ENCODE peak calls at places on chromosomes 4 and X, in nine cellular contexts. E, G, O, H, S, W, K, A and I are unnamed samples. For H3K4me1, the result is how much of the 10 kb centered on the place peaks cover.

GRCh38 chr4:172760512-172760911 is 408.1 kb upstream of the GALNT7 start:
- DNase-seq in S (no peak), H (no peak), E (no peak), W (no peak), O (no peak), G (no peak), K (no peak), A (no peak), I (no peak)

GRCh38 chrX:153903238-153903980 is 1.1 kb upstream of the AVPR2 start:
- DNase-seq in O (no peak), S (no peak), E (no peak), W (no peak), H (no peak), G (peak), A (no peak), K (no peak), I (no peak)

GRCh38 chr4:110840221-110840654 is 217.4 kb upstream of the PITX2 start:
- DNase-seq in A (peak), W (peak), G (no peak), H (no peak), S (no peak), O (no peak), K (no peak), E (no peak), I (no peak)

GRCh38 chr4:73434311-73434710 is 1.7 kb upstream of the AFP start:
- DNase-seq in A (peak), K (no peak), S (no peak), E (no peak), O (no peak), W (peak), G (no peak), H (no peak), I (no peak)

GRCh38 chr4:118884716-118885115 is 3.9 kb upstream of the SYNPO2 start:
- DNase-seq in S (no peak), O (no peak), A (no peak), K (no peak), W (no peak), G (no peak), E (no peak), H (no peak), I (no peak)

GRCh38 chr4:648579-649292 is 23.4 kb downstream of the PDE6B start:
- DNase-seq in H (no peak), E (no peak), S (no peak), O (no peak), K (no peak), A (no peak), W (no peak), G (no peak), I (no peak)

GRCh38 chr4:40413396-40413795 is 78.3 kb downstream of the CHRNA9 start:
- DNase-seq in E (no peak), S (no peak), O (no peak), W (no peak), H (no peak), G (no peak), A (no peak), K (no peak), I (no peak)

GRCh38 chr4:88033309-88033708 is 25.9 kb downstream of the PKD2 start:
- DNase-seq in O (peak), W (peak), A (peak), E (no peak), K (no peak), G (no peak), S (no peak), H (no peak), I (no peak)

GRCh38 chrX:16946971-16947562 is 609 bp downstream of the REPS2 start:
- DNase-seq in W (no peak), S (peak), A (no peak), G (no peak), K (peak), E (no peak), O (peak), H (peak), I (peak)

GRCh38 chr4:182531555-182532162 is 288.5 kb downstream of the TENM3 start:
- DNase-seq in W (peak), K (no peak), O (no peak), E (no peak), A (no peak), S (no peak), H (no peak), G (no peak), I (no peak)

GRCh38 chr4:104938624-104939023 is 208.1 kb upstream of the TET2 start:
- DNase-seq in E (no peak), K (no peak), W (no peak), O (no peak), S (no peak), H (no peak), A (no peak), G (no peak), I (no peak)

GRCh38 chr4:6873291-6873690 is 36.3 kb upstream of the TBC1D14 start:
- DNase-seq in O (no peak), W (peak), S (no peak), H (no peak), A (peak), K (no peak), E (no peak), G (no peak), I (no peak)

GRCh38 chrX:120090208-120090607 is 12.7 kb upstream of the RHOXF2B start:
- DNase-seq in W (no peak), E (no peak), S (no peak), K (no peak), O (no peak), G (peak), A (no peak), H (no peak), I (no peak)

GRCh38 chr4:8385106-8385505 is 55.4 kb downstream of the ACOX3 start:
- DNase-seq in G (no peak), K (no peak), W (no peak), O (no peak), E (no peak), H (no peak), S (no peak), A (no peak), I (no peak)

GRCh38 chr4:155407480-155407879 is 30.7 kb upstream of the MAP9 start:
- DNase-seq in O (no peak), S (no peak), G (no peak), A (no peak), H (no peak), W (peak), E (no peak), K (no peak), I (no peak)

GRCh38 chr4:155408796-155409195 is 32.0 kb upstream of the MAP9 start:
- DNase-seq in A (no peak), K (no peak), E (no peak), H (no peak), G (no peak), W (no peak), S (no peak), O (no peak), I (no peak)

GRCh38 chr4:155415662-155416061 is 38.9 kb upstream of the MAP9 start:
- DNase-seq in E (no peak), O (no peak), H (no peak), K (no peak), G (no peak), W (no peak), S (no peak), A (no peak), I (no peak)

GRCh38 chr4:155413451-155413850 is 36.7 kb upstream of the MAP9 start:
- DNase-seq in H (no peak), G (no peak), S (no peak), O (no peak), W (no peak), A (peak), E (no peak), K (no peak), I (no peak)

DNA sequence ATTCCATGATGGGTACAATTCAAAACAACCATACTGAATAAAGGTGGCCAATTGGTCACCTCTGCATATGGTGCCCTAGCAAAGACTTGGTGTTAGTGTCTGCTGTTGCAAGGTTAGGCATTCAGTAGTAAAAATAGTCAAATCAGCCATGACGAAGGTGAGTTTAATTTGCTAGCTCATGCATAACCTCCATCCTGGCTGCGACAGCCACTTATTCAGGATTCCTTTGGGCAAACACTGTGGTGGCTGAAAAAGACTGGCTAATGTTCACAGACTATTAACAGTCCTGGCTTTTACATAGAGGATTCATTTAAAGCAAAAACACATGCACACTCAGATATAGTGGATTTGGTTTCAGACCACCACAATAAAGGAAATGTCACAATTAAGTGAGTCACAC is 34.8 kb upstream of the MAP9 start:
- DNase-seq in K (no peak), W (no peak), E (no peak), O (no peak), S (no peak), H (no peak), A (no peak), G (no peak), I (no peak)
- TF ChIP-seq CTCF in K (no peak), W (no peak), E (no peak), O (no peak), S (no peak), H (no peak), A (no peak), G (no peak), I (no peak)

GRCh38 chr4:99811850-99812249 is 4.8 kb upstream of the DAPP1 start:
- DNase-seq in W (peak), H (no peak), O (no peak), S (no peak), E (no peak), G (no peak), K (no peak), A (peak), I (no peak)

GRCh38 chr4:99808260-99808857 is 8.3 kb upstream of the DAPP1 start:
- DNase-seq in W (peak), H (peak), G (peak), A (peak), O (peak), E (peak), S (no peak), K (no peak), I (peak)

GRCh38 chr4:99809326-99809725 is 7.3 kb upstream of the DAPP1 start:
- DNase-seq in H (no peak), E (no peak), O (no peak), G (no peak), A (no peak), K (no peak), S (no peak), W (no peak), I (no peak)

GRCh38 chr4:99811117-99811516 is 5.5 kb upstream of the DAPP1 start:
- DNase-seq in H (no peak), W (no peak), K (no peak), O (no peak), E (no peak), S (no peak), A (no peak), G (no peak), I (no peak)

GRCh38 chr4:99810536-99810935 is 6.1 kb upstream of the DAPP1 start:
- DNase-seq in O (no peak), G (no peak), H (no peak), S (no peak), W (no peak), E (no peak), K (no peak), A (no peak), I (no peak)
- H3K4me1 ChIP-seq in O (under half), G (under half), H (under half), S (under half), W (under half), E (under half), K (under half), A (under half), I (under half)

GRCh38 chrX:38717871-38718270 is 83.4 kb upstream of the MID1IP1 start:
- DNase-seq in H (no peak), A (peak), W (peak), E (no peak), O (no peak), S (no peak), G (peak), K (no peak), I (no peak)
- TF ChIP-seq CTCF in H (peak), A (peak), W (peak), E (peak), O (peak), S (peak), G (peak), K (no peak), I (peak)

GRCh38 chrX:133353233-133353632 is 62.1 kb downstream of the GPC4 start:
- DNase-seq in H (no peak), S (no peak), G (no peak), O (no peak), A (no peak), E (no peak), K (no peak), W (no peak), I (no peak)

DNA sequence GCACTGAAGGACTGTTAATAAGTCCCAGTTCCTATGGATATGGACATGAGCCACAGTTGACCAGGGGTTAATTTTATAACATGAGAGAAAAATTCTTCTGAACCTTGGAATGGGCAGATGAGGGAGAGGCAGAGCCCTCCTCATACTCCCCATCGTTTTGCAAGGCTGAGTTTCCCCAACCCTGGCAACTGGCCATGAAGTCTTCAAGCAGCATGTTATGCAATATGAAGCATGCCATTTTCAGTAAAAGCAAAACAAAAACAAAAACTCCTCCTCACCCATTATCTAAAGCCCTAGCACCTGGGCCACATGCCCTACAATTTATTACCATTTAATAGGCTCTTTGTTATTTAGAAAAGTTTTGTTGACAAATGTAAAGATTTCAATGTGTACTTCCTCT is 64.5 kb downstream of the GPC4 start:
- DNase-seq in G (no peak), S (peak), A (peak), K (peak), H (peak), E (peak), O (peak), W (peak), I (no peak)
- H3K4me1 ChIP-seq in G (under half), S (under half), A (under half), K (under half), H (under half), E (under half), O (under half), W (under half), I (under half)

DNA sequence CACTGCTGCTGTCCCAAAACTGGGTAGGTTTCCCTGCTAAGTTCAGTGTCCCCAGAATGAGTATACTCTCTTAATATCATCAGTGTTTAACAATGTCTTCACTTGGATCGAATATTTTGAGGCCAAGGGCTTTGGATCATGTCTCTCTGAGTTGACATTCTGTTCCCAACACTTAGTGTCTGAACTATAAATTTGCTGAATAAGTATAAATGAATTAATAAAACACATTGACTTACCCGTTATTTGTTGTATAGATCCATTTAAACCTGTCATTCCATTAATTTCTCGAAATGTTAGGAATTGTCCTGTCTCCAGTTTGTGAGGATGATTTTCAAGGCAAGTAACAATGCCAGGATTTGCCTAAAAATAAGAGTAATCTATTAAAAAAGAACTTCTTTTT is 32.6 kb downstream of the UBA6 start:
- DNase-seq in G (no peak), E (no peak), W (no peak), H (no peak), A (no peak), S (no peak), O (no peak), K (no peak), I (no peak)
- TF ChIP-seq CTCF in G (no peak), E (no peak), W (no peak), H (no peak), A (no peak), S (no peak), O (no peak), K (no peak), I (no peak)

DNA sequence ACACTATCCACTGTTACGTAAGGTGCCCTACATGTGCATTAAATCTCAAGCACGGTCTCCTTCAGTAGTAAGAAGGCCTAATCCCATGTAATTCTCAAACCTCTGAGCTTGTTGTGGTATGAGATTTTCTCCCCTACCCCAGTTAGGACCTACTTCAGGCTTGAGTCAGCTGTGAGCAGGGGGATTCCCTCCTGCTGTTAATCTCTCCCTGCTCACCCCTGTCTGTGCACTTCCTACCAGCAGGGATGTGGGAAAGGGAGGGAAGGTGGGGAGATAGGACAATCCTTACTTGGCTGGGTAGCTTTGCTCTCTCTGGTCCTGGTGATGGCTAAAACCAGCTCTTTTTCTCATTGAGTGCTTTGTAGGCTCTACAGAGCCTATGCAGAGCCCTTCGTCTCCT is 60.8 kb downstream of the PALLD start:
- DNase-seq in H (no peak), G (no peak), K (no peak), O (no peak), S (no peak), E (no peak), A (no peak), W (no peak), I (no peak)
- H3K4me1 ChIP-seq in H (half or more), G (under half), K (under half), O (under half), S (under half), E (under half), A (under half), W (under half), I (under half)

GRCh38 chrX:71420686-71421085 is 54.5 kb downstream of the TAF1 start:
- DNase-seq in W (no peak), O (no peak), G (peak), K (no peak), H (no peak), E (no peak), A (no peak), S (no peak), I (no peak)
- TF ChIP-seq CTCF in W (no peak), O (no peak), G (peak), K (no peak), H (no peak), E (no peak), A (no peak), S (no peak), I (no peak)

DNA sequence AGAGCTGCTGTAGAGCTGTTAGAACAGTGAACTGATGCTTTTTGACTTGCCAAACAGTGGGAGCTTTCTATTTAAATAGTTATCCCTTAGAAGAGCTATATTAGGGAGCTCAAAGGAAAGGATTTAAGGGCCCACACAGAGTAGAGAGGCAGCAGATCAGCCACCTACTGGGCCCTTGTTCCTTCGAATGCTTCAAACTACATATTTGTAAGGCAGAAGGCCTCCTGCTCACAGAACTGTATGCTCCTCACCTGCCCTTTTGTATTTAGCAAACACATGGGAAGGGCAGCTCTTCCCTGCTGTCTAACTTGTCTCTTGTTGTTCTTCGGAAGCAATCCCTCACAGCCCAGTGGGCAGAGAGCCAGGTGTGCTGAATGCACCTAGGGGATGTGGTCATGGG is 38.0 kb downstream of the IL1RAPL1 start:
- DNase-seq in A (no peak), H (no peak), E (no peak), G (peak), W (no peak), K (no peak), S (no peak), O (no peak), I (no peak)
- H3K4me1 ChIP-seq in A (half or more), H (under half), E (under half), G (under half), W (under half), K (under half), S (under half), O (under half), I (under half)

DNA sequence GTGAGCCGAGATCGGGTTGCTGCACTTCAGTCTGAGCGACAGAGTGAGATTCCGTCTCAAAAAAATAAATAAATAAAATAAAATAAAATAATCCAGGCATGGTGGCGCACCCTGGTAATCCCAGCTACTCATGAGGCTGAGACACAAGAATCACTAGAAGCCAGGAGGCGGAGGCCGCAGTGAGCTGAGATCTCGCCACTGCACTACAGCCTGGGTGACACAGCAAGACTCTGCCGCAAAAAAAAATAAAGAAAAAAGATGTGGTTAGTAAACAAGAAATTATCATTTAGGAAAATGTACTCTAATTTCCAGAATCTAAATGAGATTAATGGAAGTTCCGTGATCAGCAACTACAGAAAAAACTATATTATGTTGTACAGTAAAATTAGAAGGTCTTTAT is 14.5 kb upstream of the LRBA start:
- DNase-seq in A (no peak), W (no peak), H (no peak), K (no peak), O (no peak), E (no peak), S (no peak), G (no peak), I (no peak)
- TF ChIP-seq CTCF in A (no peak), W (no peak), H (no peak), K (no peak), O (no peak), E (no peak), S (no peak), G (no peak), I (no peak)